ENCODE peak calls at places on chromosomes 7 and 10, in four cellular contexts. One of them, this sample, is unnamed.

GRCh38 chr7:103446046-103446520 is at the start of gene SLC26A5:
- DNase-seq in GM12878: no peak
- DNase-seq in HEK293T: peak
- DNase-seq in HepG2: no peak
- DNase-seq in this sample: peak

GRCh38 chr10:114083040-114083439 is 39.4 kb downstream of the ADRB1 start:
- DNase-seq in HEK293T: no peak
- DNase-seq in GM12878: no peak
- DNase-seq in HepG2: no peak
- DNase-seq in this sample: no peak

GRCh38 chr10:5591336-5591824 is 66.6 kb downstream of the CALML3 start:
- DNase-seq in HepG2: peak
- DNase-seq in GM12878: no peak
- DNase-seq in HEK293T: no peak
- DNase-seq in this sample: no peak

GRCh38 chr10:127577878-127578627 is 28.9 kb downstream of the NPS start:
- DNase-seq in HepG2: no peak
- DNase-seq in HEK293T: no peak
- DNase-seq in GM12878: no peak
- DNase-seq in this sample: no peak

GRCh38 chr10:88012627-88013026 is 149.2 kb downstream of the PTEN start:
- DNase-seq in HepG2: no peak
- DNase-seq in GM12878: no peak
- DNase-seq in HEK293T: no peak
- DNase-seq in this sample: no peak

GRCh38 chr7:126685018-126685573 is 567.6 kb downstream of the GRM8 start:
- DNase-seq in HEK293T: no peak
- DNase-seq in GM12878: no peak
- DNase-seq in HepG2: no peak
- DNase-seq in this sample: no peak

GRCh38 chr7:66928388-66928787 is 7.4 kb downstream of the TMEM248 start:
- DNase-seq in GM12878: no peak
- DNase-seq in HEK293T: no peak
- DNase-seq in HepG2: no peak
- DNase-seq in this sample: no peak

GRCh38 chr10:1368772-1369171 is 312.6 kb downstream of the WDR37 start:
- DNase-seq in HEK293T: peak
- DNase-seq in HepG2: peak
- DNase-seq in GM12878: no peak
- DNase-seq in this sample: peak

GRCh38 chr7:22884911-22885823 is 62.5 kb upstream of the TOMM7 start:
- DNase-seq in HepG2: no peak
- DNase-seq in HEK293T: no peak
- DNase-seq in GM12878: peak
- DNase-seq in this sample: no peak

GRCh38 chr7:117072620-117073118 is 119.4 kb downstream of the ST7 start:
- DNase-seq in HepG2: no peak
- DNase-seq in GM12878: no peak
- DNase-seq in HEK293T: no peak
- DNase-seq in this sample: no peak

GRCh38 chr7:14745076-14745475 is 157.5 kb downstream of the DGKB start:
- DNase-seq in HepG2: no peak
- DNase-seq in HEK293T: no peak
- DNase-seq in GM12878: no peak
- DNase-seq in this sample: no peak

GRCh38 chr7:150335101-150335773 is 6.2 kb downstream of the RARRES2 start:
- DNase-seq in HEK293T: no peak
- DNase-seq in HepG2: no peak
- DNase-seq in GM12878: no peak
- DNase-seq in this sample: peak

GRCh38 chr10:29409241-29410051 is 120.6 kb downstream of the LYZL1 start:
- DNase-seq in HEK293T: peak
- DNase-seq in HepG2: peak
- DNase-seq in GM12878: no peak
- DNase-seq in this sample: peak

GRCh38 chr10:113644185-113645120 is 19.4 kb downstream of the NRAP start:
- DNase-seq in HepG2: peak
- DNase-seq in GM12878: no peak
- DNase-seq in HEK293T: no peak
- DNase-seq in this sample: no peak

GRCh38 chr7:44678468-44679179 is 70.0 kb upstream of the ZMIZ2 start:
- DNase-seq in HepG2: peak
- DNase-seq in GM12878: no peak
- DNase-seq in HEK293T: no peak
- DNase-seq in this sample: no peak

GRCh38 chr10:121753726-121754476 is 155.7 kb upstream of the FGFR2 start:
- DNase-seq in HepG2: no peak
- DNase-seq in GM12878: peak
- DNase-seq in HEK293T: peak
- DNase-seq in this sample: no peak

GRCh38 chr10:6279540-6280267 is 77.0 kb downstream of the PFKFB3 start:
- DNase-seq in GM12878: no peak
- DNase-seq in HepG2: peak
- DNase-seq in HEK293T: no peak
- DNase-seq in this sample: peak

GRCh38 chr7:109616551-109617069 is 1046.9 kb downstream of the DNAJB9 start:
- DNase-seq in HepG2: no peak
- DNase-seq in GM12878: no peak
- DNase-seq in HEK293T: no peak
- DNase-seq in this sample: no peak

GRCh38 chr7:134691820-134692705 is 45.4 kb downstream of the BPGM start:
- DNase-seq in HEK293T: no peak
- DNase-seq in HepG2: no peak
- DNase-seq in GM12878: no peak
- DNase-seq in this sample: no peak

GRCh38 chr10:101660268-101660667 is 34.7 kb downstream of the FBXW4 start:
- DNase-seq in HEK293T: no peak
- DNase-seq in GM12878: no peak
- DNase-seq in HepG2: no peak
- DNase-seq in this sample: no peak

GRCh38 chr10:71975087-71975890 is 11.1 kb downstream of the CHST3 start:
- DNase-seq in HEK293T: no peak
- DNase-seq in HepG2: no peak
- DNase-seq in GM12878: no peak
- DNase-seq in this sample: no peak

GRCh38 chr7:57370066-57370738 is 79.8 kb upstream of the ZNF716 start:
- DNase-seq in GM12878: no peak
- DNase-seq in HepG2: no peak
- DNase-seq in HEK293T: no peak
- DNase-seq in this sample: no peak

GRCh38 chr10:87635498-87636312 is 24.0 kb upstream of the PAPSS2 start:
- DNase-seq in GM12878: peak
- DNase-seq in HepG2: peak
- DNase-seq in HEK293T: no peak
- DNase-seq in this sample: no peak

GRCh38 chr10:16891375-16892313 is 74.4 kb upstream of the RSU1 start:
- DNase-seq in HEK293T: no peak
- DNase-seq in GM12878: no peak
- DNase-seq in HepG2: peak
- DNase-seq in this sample: peak

GRCh38 chr7:23966941-23967340 is 256.9 kb downstream of the STK31 start:
- DNase-seq in GM12878: no peak
- DNase-seq in HEK293T: no peak
- DNase-seq in HepG2: no peak
- DNase-seq in this sample: no peak

GRCh38 chr7:81887691-81888090 is 117.8 kb upstream of the HGF start:
- DNase-seq in HepG2: no peak
- DNase-seq in GM12878: peak
- DNase-seq in HEK293T: no peak
- DNase-seq in this sample: no peak

GRCh38 chr7:8627322-8627721 is 193.9 kb downstream of the NXPH1 start:
- DNase-seq in HEK293T: no peak
- DNase-seq in HepG2: no peak
- DNase-seq in GM12878: no peak
- DNase-seq in this sample: no peak

GRCh38 chr10:131810805-131811137 is 90.0 kb upstream of the PPP2R2D start:
- DNase-seq in GM12878: no peak
- DNase-seq in HEK293T: no peak
- DNase-seq in HepG2: no peak
- DNase-seq in this sample: no peak

GRCh38 chr7:86932038-86932512 is 127.4 kb downstream of the ELAPOR2 start:
- DNase-seq in HepG2: no peak
- DNase-seq in HEK293T: no peak
- DNase-seq in GM12878: no peak
- DNase-seq in this sample: no peak

GRCh38 chr10:79320785-79321493 is 26.3 kb upstream of the PPIF start:
- DNase-seq in GM12878: no peak
- DNase-seq in HEK293T: no peak
- DNase-seq in HepG2: no peak
- DNase-seq in this sample: no peak

GRCh38 chr10:26640391-26640790 is 57.1 kb upstream of the PDSS1 start:
- DNase-seq in HEK293T: no peak
- DNase-seq in GM12878: no peak
- DNase-seq in HepG2: no peak
- DNase-seq in this sample: no peak

GRCh38 chr7:149414745-149415390 is 46.0 kb downstream of the ZNF777 start:
- DNase-seq in GM12878: no peak
- DNase-seq in HepG2: no peak
- DNase-seq in HEK293T: no peak
- DNase-seq in this sample: no peak

GRCh38 chr10:129952771-129953489 is 11.1 kb downstream of the EBF3 start:
- DNase-seq in GM12878: no peak
- DNase-seq in HepG2: no peak
- DNase-seq in HEK293T: no peak
- DNase-seq in this sample: no peak

GRCh38 chr7:127158659-127159058 is 94.1 kb downstream of the GRM8 start:
- DNase-seq in HepG2: peak
- DNase-seq in HEK293T: peak
- DNase-seq in GM12878: no peak
- DNase-seq in this sample: peak

GRCh38 chr10:86711957-86712708 is 43.8 kb downstream of the LDB3 start:
- DNase-seq in HepG2: no peak
- DNase-seq in HEK293T: peak
- DNase-seq in GM12878: peak
- DNase-seq in this sample: no peak

GRCh38 chr10:86260564-86260963 is 106.0 kb downstream of the GRID1 start:
- DNase-seq in HepG2: no peak
- DNase-seq in HEK293T: no peak
- DNase-seq in GM12878: no peak
- DNase-seq in this sample: no peak

GRCh38 chr10:118243907-118244306 is 98.2 kb downstream of the FAM204A start:
- DNase-seq in GM12878: no peak
- DNase-seq in HEK293T: no peak
- DNase-seq in HepG2: no peak
- DNase-seq in this sample: no peak

GRCh38 chr10:90321132-90321816 is 536.6 kb downstream of the HTR7 start:
- DNase-seq in GM12878: no peak
- DNase-seq in HepG2: no peak
- DNase-seq in HEK293T: no peak
- DNase-seq in this sample: no peak

DNA sequence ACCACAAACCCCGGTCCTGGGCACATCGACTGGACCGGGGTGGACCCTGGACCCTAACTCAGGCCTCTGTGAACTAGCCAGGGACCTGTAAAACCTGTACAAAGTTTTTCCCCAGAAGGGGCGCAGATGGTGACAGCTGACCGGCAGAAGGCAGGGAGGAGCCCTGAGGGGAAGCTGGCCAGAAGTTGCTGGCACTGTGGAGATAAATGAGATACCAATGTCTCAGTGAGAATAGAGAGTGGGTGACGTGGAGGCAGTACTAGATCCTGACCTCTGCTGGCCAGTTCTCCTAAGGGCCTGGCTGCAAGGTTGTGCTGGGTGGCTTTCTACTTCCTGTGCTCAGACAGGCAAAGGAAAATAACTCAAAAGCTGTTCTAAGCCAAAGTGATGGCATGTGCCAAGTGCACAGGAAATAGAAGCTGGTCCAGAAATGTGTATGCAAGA is 10.6 kb upstream of the TSPAN14 start:
- DNase-seq in HepG2: peak
- DNase-seq in HEK293T: no peak
- DNase-seq in GM12878: no peak
- DNase-seq in this sample: peak
- TF ChIP-seq TARDBP in HepG2: no peak
- TF ChIP-seq TARDBP in HEK293T: no peak
- TF ChIP-seq TARDBP in GM12878: no peak
- TF ChIP-seq TARDBP in this sample: no peak

GRCh38 chr7:114718861-114719260 is 203.0 kb upstream of the MDFIC start:
- DNase-seq in GM12878: peak
- DNase-seq in HepG2: no peak
- DNase-seq in HEK293T: no peak
- DNase-seq in this sample: no peak
- TF ChIP-seq TARDBP in GM12878: no peak
- TF ChIP-seq TARDBP in HepG2: no peak
- TF ChIP-seq TARDBP in HEK293T: no peak
- TF ChIP-seq TARDBP in this sample: no peak

DNA sequence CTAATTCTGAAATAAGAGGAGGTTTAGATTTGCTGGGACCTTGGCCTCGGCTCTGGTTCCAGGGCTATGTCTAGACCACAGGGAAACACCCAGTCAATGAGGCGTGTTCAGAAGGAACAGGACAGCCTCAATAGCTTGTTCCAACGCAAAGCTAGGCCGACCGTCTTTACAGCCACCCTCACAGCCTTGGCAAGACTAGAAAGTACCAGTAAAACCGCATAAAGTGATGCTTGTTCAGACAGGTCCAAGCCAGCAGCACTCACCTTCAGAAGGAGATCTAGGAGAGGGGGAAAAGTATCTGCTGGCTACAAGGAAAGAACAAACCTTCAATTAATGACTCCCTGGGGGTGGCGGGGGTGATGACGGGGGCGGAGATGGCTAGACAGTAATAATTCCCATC is 50.1 kb upstream of the LMTK2 start:
- DNase-seq in HEK293T: no peak
- DNase-seq in HepG2: no peak
- DNase-seq in GM12878: no peak
- DNase-seq in this sample: no peak
- TF ChIP-seq TARDBP in HEK293T: no peak
- TF ChIP-seq TARDBP in HepG2: no peak
- TF ChIP-seq TARDBP in GM12878: no peak
- TF ChIP-seq TARDBP in this sample: no peak

DNA sequence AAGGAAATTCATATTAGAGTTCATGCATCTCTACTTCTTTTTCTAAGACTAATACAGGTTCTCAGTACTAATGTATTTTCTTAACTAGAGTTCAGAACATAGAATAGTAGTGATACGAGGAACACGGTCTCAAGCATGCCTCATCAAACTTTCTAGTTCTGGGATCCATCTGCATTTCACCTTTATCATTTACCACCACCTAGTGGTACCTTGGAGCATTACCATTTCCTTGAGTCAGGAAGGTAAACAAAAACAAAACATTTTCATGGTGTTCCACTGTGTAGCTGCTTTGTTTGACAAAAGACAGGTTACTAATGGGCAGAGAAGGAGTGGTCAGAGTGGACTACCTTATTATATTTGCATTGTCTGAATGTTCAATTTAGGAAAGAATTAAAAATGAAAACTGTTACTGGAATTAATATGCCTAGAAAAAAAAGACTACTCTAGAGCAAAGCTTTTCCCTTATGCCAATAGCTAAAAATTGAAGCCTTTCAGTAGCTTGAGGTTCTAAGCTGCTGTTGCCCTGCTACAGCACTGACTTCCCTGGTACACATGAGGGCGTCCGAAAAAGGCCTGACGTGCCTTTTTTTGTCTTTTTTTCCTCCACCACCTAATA is 44.5 kb downstream of the STARD3NL start:
- DNase-seq in HEK293T: peak
- DNase-seq in GM12878: peak
- DNase-seq in HepG2: peak
- DNase-seq in this sample: peak
- TF ChIP-seq TARDBP in HEK293T: no peak
- TF ChIP-seq TARDBP in GM12878: no peak
- TF ChIP-seq TARDBP in HepG2: no peak
- TF ChIP-seq TARDBP in this sample: no peak